ENCODE peak calls at places on chromosomes 5 and 9, in nine cellular contexts. A is occipital lobe; X is left cardiac atrium; U is stimulated activated CD8-positive, alpha-beta memory T cell treated with anti-CD3 and anti-CD28 coated beads, Interleukin-4, amount 100 ng/mL, for 24 hours; Z is NCI-H510A treated with DMSO at 0.1 percent for 48 hours; T is naive thymus-derived CD4-positive, alpha-beta T cell; N is H7; F is GM20000; C is coronary artery. K is an unnamed sample.

GRCh38 chr9:31715250-31715649 is 669.2 kb upstream of the ACO1 start:
- DNase-seq in A (no peak), X (peak), U (no peak), Z (no peak), T (no peak), N (no peak), F (no peak), C (no peak), K (no peak)

GRCh38 chr9:76905984-76906861 is at the start of gene PRUNE2:
- DNase-seq in A (peak), X (peak), U (peak), Z (peak), T (no peak), N (peak), F (peak), C (peak), K (peak)

GRCh38 chr5:179914032-179914755 is 6.5 kb upstream of the TBC1D9B start:
- DNase-seq in A (no peak), X (no peak), U (no peak), Z (no peak), T (no peak), N (no peak), F (no peak), C (no peak), K (no peak)

GRCh38 chr9:79471577-79472543 is 99.9 kb upstream of the TLE4 start:
- DNase-seq in A (peak), X (peak), U (no peak), Z (no peak), T (peak), N (no peak), F (no peak), C (peak), K (peak)

GRCh38 chr5:83306572-83307241 is 164.8 kb upstream of the VCAN start:
- DNase-seq in A (no peak), X (peak), U (no peak), Z (no peak), T (no peak), N (no peak), F (peak), C (peak), K (no peak)

GRCh38 chr5:160318409-160318808 is 6.0 kb upstream of the CCNJL start:
- DNase-seq in A (no peak), X (no peak), U (no peak), Z (no peak), T (no peak), N (no peak), F (no peak), C (no peak), K (no peak)

GRCh38 chr9:98567540-98568233 is 141.0 kb downstream of the GABBR2 start:
- DNase-seq in A (no peak), X (no peak), U (no peak), Z (no peak), T (no peak), N (no peak), F (no peak), C (no peak), K (no peak)

GRCh38 chr9:35996358-35996970 is 38.5 kb upstream of the OR2S2 start:
- DNase-seq in A (no peak), X (no peak), U (no peak), Z (no peak), T (no peak), N (peak), F (no peak), C (no peak), K (no peak)

GRCh38 chr5:112161392-112161748 is 257.7 kb downstream of the EPB41L4A start:
- DNase-seq in A (no peak), X (no peak), U (no peak), Z (no peak), T (no peak), N (no peak), F (no peak), C (no peak), K (no peak)

GRCh38 chr5:95892784-95893354 is 68.8 kb downstream of the ELL2 start:
- DNase-seq in A (no peak), X (no peak), U (no peak), Z (no peak), T (no peak), N (peak), F (peak), C (no peak), K (peak)

GRCh38 chr9:89884356-89885083 is 279.7 kb downstream of the GADD45G start:
- DNase-seq in A (no peak), X (peak), U (no peak), Z (no peak), T (no peak), N (no peak), F (no peak), C (peak), K (peak)

GRCh38 chr5:12965804-12966203 is 978.7 kb downstream of the DNAH5 start:
- DNase-seq in A (no peak), X (no peak), U (no peak), Z (no peak), T (no peak), N (no peak), F (no peak), C (no peak), K (no peak)

GRCh38 chr5:104513621-104514020 is 951.0 kb upstream of the NUDT12 start:
- DNase-seq in A (no peak), X (no peak), U (no peak), Z (no peak), T (no peak), N (no peak), F (no peak), C (no peak), K (no peak)

GRCh38 chr5:74326571-74327338 is 313.8 kb downstream of the ENC1 start:
- DNase-seq in A (peak), X (no peak), U (peak), Z (peak), T (peak), N (no peak), F (peak), C (no peak), K (no peak)

GRCh38 chr5:125199968-125200841 is 453.8 kb upstream of the ZNF608 start:
- DNase-seq in A (no peak), X (peak), U (no peak), Z (no peak), T (no peak), N (no peak), F (peak), C (no peak), K (peak)

GRCh38 chr5:52441768-52442167 is 345.9 kb upstream of the ITGA1 start:
- DNase-seq in A (no peak), X (no peak), U (no peak), Z (no peak), T (no peak), N (no peak), F (no peak), C (no peak), K (no peak)

GRCh38 chr5:10588109-10588775 is 24.4 kb downstream of the ANKRD33B start:
- DNase-seq in A (no peak), X (no peak), U (no peak), Z (no peak), T (no peak), N (no peak), F (peak), C (no peak), K (no peak)

GRCh38 chr5:153157156-153157555 is 333.3 kb upstream of the GRIA1 start:
- DNase-seq in A (no peak), X (no peak), U (no peak), Z (no peak), T (no peak), N (no peak), F (no peak), C (no peak), K (no peak)

GRCh38 chr5:144139586-144139985 is 30.9 kb downstream of the YIPF5 start:
- DNase-seq in A (no peak), X (no peak), U (no peak), Z (no peak), T (no peak), N (no peak), F (no peak), C (no peak), K (no peak)

GRCh38 chr5:169904059-169904458 is 76.2 kb downstream of the INSYN2B start:
- DNase-seq in A (no peak), X (no peak), U (no peak), Z (no peak), T (no peak), N (no peak), F (peak), C (no peak), K (peak)

GRCh38 chr9:128902351-128903078 is 18.3 kb upstream of the PHYHD1 start:
- DNase-seq in A (no peak), X (peak), U (peak), Z (peak), T (peak), N (no peak), F (peak), C (no peak), K (no peak)

GRCh38 chr9:122263699-122264349 is 816 bp downstream of the RBM18 start:
- DNase-seq in A (no peak), X (no peak), U (no peak), Z (peak), T (no peak), N (no peak), F (peak), C (no peak), K (no peak)

GRCh38 chr9:71442937-71443336 is 321.5 kb upstream of the TRPM3 start:
- DNase-seq in A (no peak), X (no peak), U (no peak), Z (no peak), T (no peak), N (no peak), F (no peak), C (no peak), K (no peak)

GRCh38 chr9:1916676-1917075 is 98.5 kb upstream of the SMARCA2 start:
- DNase-seq in A (no peak), X (no peak), U (no peak), Z (no peak), T (no peak), N (no peak), F (no peak), C (no peak), K (no peak)

GRCh38 chr5:127431977-127432376 is 85.5 kb upstream of the PRRC1 start:
- DNase-seq in A (no peak), X (no peak), U (no peak), Z (no peak), T (no peak), N (no peak), F (no peak), C (no peak), K (no peak)

GRCh38 chr9:69452110-69452780 is 127.2 kb downstream of the ENTREP1 start:
- DNase-seq in A (no peak), X (no peak), U (no peak), Z (no peak), T (no peak), N (peak), F (no peak), C (peak), K (no peak)

GRCh38 chr5:86463339-86463738 is 154.4 kb upstream of the COX7C start:
- DNase-seq in A (no peak), X (no peak), U (no peak), Z (no peak), T (no peak), N (peak), F (no peak), C (no peak), K (no peak)

GRCh38 chr9:137037483-137037882 is 5.6 kb upstream of the FUT7 start:
- DNase-seq in A (no peak), X (no peak), U (no peak), Z (no peak), T (no peak), N (no peak), F (no peak), C (no peak), K (no peak)

GRCh38 chr9:708182-708555 is 133.3 kb upstream of the DMRT1 start:
- DNase-seq in A (no peak), X (no peak), U (no peak), Z (no peak), T (no peak), N (no peak), F (no peak), C (peak), K (no peak)

GRCh38 chr9:21558627-21559401 is 76.7 kb upstream of the IFNE start:
- DNase-seq in A (no peak), X (no peak), U (no peak), Z (no peak), T (peak), N (no peak), F (peak), C (no peak), K (peak)

K was measured in testis.